ENCODE peak calls at places on chromosome 9, in seven cellular contexts. A is Kasumi-1; Y is H7; D is WERI-Rb-1; T is naive thymus-derived CD8-positive, alpha-beta T cell; C is NCI-H748 treated with DMSO at 0.1 percent for 48 hours; E is left colon. W is an unnamed sample.

GRCh38 chr9:71984388-71985069 is 73.1 kb downstream of the C9orf85 start:
- DNase-seq in A (no peak), Y (no peak), D (no peak), T (no peak), C (no peak), E (peak), W (no peak)

GRCh38 chr9:127921592-127922120 is 4.8 kb upstream of the ST6GALNAC4 start:
- DNase-seq in A (peak), Y (peak), D (peak), T (peak), C (peak), E (peak), W (peak)

GRCh38 chr9:4740373-4740622 is 704 bp downstream of the AK3 start:
- DNase-seq in A (no peak), Y (no peak), D (no peak), T (no peak), C (no peak), E (no peak), W (no peak)

GRCh38 chr9:107292811-107293554 is 9.9 kb downstream of the RAD23B start:
- DNase-seq in A (no peak), Y (no peak), D (no peak), T (no peak), C (no peak), E (no peak), W (no peak)

GRCh38 chr9:108382267-108382666 is 473.5 kb downstream of the ACTL7B start:
- DNase-seq in A (no peak), Y (no peak), D (no peak), T (no peak), C (no peak), E (no peak), W (no peak)

GRCh38 chr9:122056484-122056883 is 36.6 kb downstream of the TTLL11 start:
- DNase-seq in A (no peak), Y (peak), D (no peak), T (no peak), C (no peak), E (peak), W (no peak)

GRCh38 chr9:77975023-77975422 is 56.6 kb downstream of the GNAQ start:
- DNase-seq in A (no peak), Y (no peak), D (no peak), T (no peak), C (no peak), E (no peak), W (no peak)

GRCh38 chr9:114522847-114523246 is 17.6 kb upstream of the WHRN start:
- DNase-seq in A (no peak), Y (no peak), D (no peak), T (no peak), C (no peak), E (no peak), W (no peak)

GRCh38 chr9:129458155-129458661 is 162.7 kb downstream of the C9orf50 start:
- DNase-seq in A (peak), Y (no peak), D (no peak), T (peak), C (no peak), E (peak), W (no peak)

GRCh38 chr9:88426651-88427050 is 38.4 kb downstream of the SPIN1 start:
- DNase-seq in A (no peak), Y (no peak), D (no peak), T (no peak), C (no peak), E (no peak), W (no peak)

GRCh38 chr9:134377976-134378375 is 51.7 kb downstream of the RXRA start:
- DNase-seq in A (no peak), Y (no peak), D (no peak), T (no peak), C (no peak), E (peak), W (no peak)

GRCh38 chr9:114416290-114416689 is 28.5 kb upstream of the AKNA start:
- DNase-seq in A (no peak), Y (no peak), D (no peak), T (no peak), C (no peak), E (no peak), W (no peak)

GRCh38 chr9:121059998-121060636 is 10.0 kb upstream of the C5 start:
- DNase-seq in A (peak), Y (peak), D (peak), T (peak), C (peak), E (no peak), W (peak)

GRCh38 chr9:97860451-97861147 is 7.6 kb downstream of the FOXE1 start:
- DNase-seq in A (no peak), Y (no peak), D (no peak), T (no peak), C (no peak), E (no peak), W (no peak)

GRCh38 chr9:78986446-78986845 is 585.3 kb upstream of the TLE4 start:
- DNase-seq in A (no peak), Y (no peak), D (no peak), T (no peak), C (no peak), E (no peak), W (no peak)

GRCh38 chr9:131366745-131367401 is 27.0 kb upstream of the PRRC2B start:
- DNase-seq in A (no peak), Y (peak), D (peak), T (no peak), C (peak), E (no peak), W (no peak)

GRCh38 chr9:36961051-36961450 is 73.0 kb downstream of the PAX5 start:
- DNase-seq in A (no peak), Y (no peak), D (no peak), T (no peak), C (no peak), E (no peak), W (no peak)

GRCh38 chr9:79858509-79858908 is 286.7 kb downstream of the TLE4 start:
- DNase-seq in A (no peak), Y (no peak), D (no peak), T (peak), C (no peak), E (no peak), W (peak)

GRCh38 chr9:124371183-124371582 is 44.1 kb downstream of the PSMB7 start:
- DNase-seq in A (peak), Y (no peak), D (no peak), T (no peak), C (no peak), E (no peak), W (no peak)

GRCh38 chr9:99115947-99116543 is 11.1 kb downstream of the TGFBR1 start:
- DNase-seq in A (no peak), Y (no peak), D (peak), T (no peak), C (no peak), E (no peak), W (no peak)

GRCh38 chr9:74140141-74140540 is 357.0 kb upstream of the RORB start:
- DNase-seq in A (no peak), Y (no peak), D (no peak), T (no peak), C (no peak), E (no peak), W (no peak)

W was measured in CD4-positive, CD25-positive, alpha-beta regulatory T cell.